ENCODE peak calls at places on chromosomes 4 and X, in ten cellular contexts. K, U, L, C, Z, W, B, R, G and I are unnamed samples.

GRCh38 chr4:26692014-26692726 is 108.3 kb downstream of the TBC1D19 start:
- DNase-seq in L (no peak), Z (no peak), R (no peak), K (peak; percentile 48), U (no peak), C (no peak), G (no peak), B (peak; percentile 34), W (no peak), I (no peak)

GRCh38 chr4:48692897-48693296 is 87.2 kb downstream of the FRYL start:
- DNase-seq in U (no peak), B (peak; percentile 52), W (peak; percentile 55), R (no peak), G (no peak), Z (no peak), L (no peak), C (no peak), K (no peak), I (no peak)

GRCh38 chrX:97704474-97704873 is 820.8 kb downstream of the RPA4 start:
- DNase-seq in Z (no peak), U (no peak), G (no peak), R (no peak), W (no peak), B (no peak), C (no peak), K (no peak), L (no peak), I (no peak)

GRCh38 chrX:86148024-86148511 is at the start of gene DACH2:
- DNase-seq in W (peak; percentile 81), U (peak; percentile 78), B (peak; percentile 45), R (peak; percentile 78), C (peak; percentile 24), L (peak; percentile 78), G (peak; percentile 59), K (peak; percentile 95), Z (peak; percentile 48), I (no peak)

GRCh38 chr4:133275246-133275645 is 126.2 kb downstream of the PCDH10 start:
- DNase-seq in U (no peak), G (no peak), B (no peak), K (peak; percentile 89), W (peak; percentile 10), Z (no peak), R (no peak), L (no peak), C (no peak), I (no peak)

GRCh38 chr4:98226396-98226795 is 34.8 kb upstream of the RAP1GDS1 start:
- DNase-seq in Z (no peak), W (no peak), U (no peak), G (no peak), R (no peak), K (no peak), B (no peak), C (no peak), L (no peak), I (no peak)

GRCh38 chrX:154602766-154603437 is 16.2 kb downstream of the CTAG1B start:
- DNase-seq in W (no peak), Z (no peak), B (no peak), K (no peak), R (no peak), U (no peak), L (no peak), C (no peak), G (no peak), I (no peak)

GRCh38 chrX:73847991-73848390 is 285.0 kb downstream of the CHIC1 start:
- DNase-seq in C (no peak), W (peak; percentile 2), L (no peak), U (no peak), Z (no peak), R (no peak), G (no peak), K (no peak), B (no peak), I (no peak)

GRCh38 chr4:40216622-40217366 is 20.0 kb downstream of the RHOH start:
- DNase-seq in Z (no peak), R (no peak), B (no peak), L (no peak), K (no peak), U (no peak), C (no peak), G (no peak), W (no peak), I (no peak)

GRCh38 chr4:151324449-151325319 is 721 bp downstream of the SH3D19 start:
- DNase-seq in L (peak; percentile 83), B (peak; percentile 75), R (peak; percentile 48), G (peak; percentile 85), C (no peak), U (peak; percentile 64), Z (no peak), K (peak; percentile 90), W (peak; percentile 23), I (peak; percentile 97)

GRCh38 chrX:40106677-40107290 is 9.0 kb upstream of the BCOR start:
- DNase-seq in U (peak; percentile 49), R (no peak), Z (no peak), L (no peak), G (no peak), K (no peak), B (no peak), C (no peak), W (no peak), I (no peak)

GRCh38 chr4:56183344-56183959 is 203.8 kb downstream of the AASDH start:
- DNase-seq in W (no peak), U (no peak), G (no peak), R (no peak), B (no peak), L (no peak), K (peak; percentile 49), Z (no peak), C (no peak), I (no peak)

GRCh38 chr4:57043304-57044251 is 64.9 kb downstream of the POLR2B start:
- DNase-seq in K (no peak), G (no peak), R (no peak), B (peak; percentile 90), C (no peak), L (no peak), U (no peak), Z (no peak), W (peak; percentile 79), I (no peak)

GRCh38 chr4:21885241-21885640 is 63.3 kb downstream of the KCNIP4 start:
- DNase-seq in R (no peak), K (no peak), U (no peak), Z (no peak), B (peak; percentile 69), G (no peak), C (no peak), L (no peak), W (peak; percentile 87), I (no peak)

GRCh38 chr4:138938371-138938699 is 77.2 kb upstream of the NOCT start:
- DNase-seq in Z (no peak), L (no peak), C (peak; percentile 32), W (peak; percentile 79), B (peak; percentile 54), R (no peak), G (no peak), K (no peak), U (peak; percentile 42), I (no peak)

GRCh38 chrX:96424007-96424406 is 260.6 kb upstream of the DIAPH2 start:
- DNase-seq in U (no peak), L (no peak), B (no peak), G (no peak), K (no peak), Z (no peak), C (no peak), R (no peak), W (peak; percentile 60), I (no peak)

GRCh38 chr4:35175487-35175886 is 1068.8 kb downstream of the ARAP2 start:
- DNase-seq in K (no peak), W (no peak), G (no peak), R (no peak), U (no peak), Z (no peak), L (no peak), C (no peak), B (no peak), I (no peak)

DNA sequence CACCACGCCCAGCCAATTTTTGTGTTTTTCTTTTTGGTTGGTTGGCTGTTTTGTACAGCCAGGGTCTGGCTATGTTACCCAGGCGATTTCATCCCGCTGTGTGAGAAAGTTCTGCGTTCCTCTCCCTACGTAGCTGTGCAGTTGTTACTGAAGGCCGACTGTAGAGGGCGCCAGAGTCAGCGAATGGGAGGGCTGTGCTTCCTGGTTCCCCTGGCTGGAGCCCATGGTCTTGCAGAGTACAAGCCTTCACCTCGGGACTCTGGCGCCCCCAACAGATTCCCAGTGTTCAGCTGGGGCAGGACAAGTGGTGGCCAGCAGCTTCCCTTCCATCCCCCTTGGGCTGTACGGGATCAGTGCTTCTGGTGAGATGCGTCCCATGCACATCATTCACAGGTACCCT is 5.6 kb upstream of the CT45A1 start:
- DNase-seq in W (no peak), B (no peak), R (no peak), U (peak; percentile 52), C (no peak), L (no peak), Z (no peak), K (peak; percentile 82), G (no peak), I (peak; percentile 36)
- TF ChIP-seq CTCF in W (no peak), B (no peak), R (no peak), U (peak; percentile 56), C (peak; percentile 15), L (peak; percentile 31), Z (peak; percentile 18), K (peak; percentile 59), G (no peak), I (no peak)

GRCh38 chr4:87122252-87122651 is 98.2 kb downstream of the KLHL8 start:
- DNase-seq in B (no peak), G (no peak), R (no peak), K (no peak), W (peak; percentile 63), C (no peak), L (no peak), U (no peak), Z (no peak), I (no peak)
- H3K4me3 ChIP-seq in B (no peak overlapping the region), G (no peak overlapping the region), R (no peak overlapping the region), K (no peak overlapping the region), W (no peak overlapping the region), C (no peak overlapping the region), L (no peak overlapping the region), U (no peak overlapping the region), Z (no peak overlapping the region), I (no peak overlapping the region)

GRCh38 chr4:77619408-77619807 is 13.8 kb downstream of the CXCL13 start:
- DNase-seq in C (no peak), L (no peak), K (no peak), B (no peak), W (peak; percentile 45), Z (no peak), U (no peak), R (peak; percentile 66), G (no peak), I (no peak)
- TF ChIP-seq CTCF in C (no peak), L (no peak), K (no peak), B (no peak), W (no peak), Z (peak; percentile 26), U (no peak), R (no peak), G (no peak), I (no peak)

DNA sequence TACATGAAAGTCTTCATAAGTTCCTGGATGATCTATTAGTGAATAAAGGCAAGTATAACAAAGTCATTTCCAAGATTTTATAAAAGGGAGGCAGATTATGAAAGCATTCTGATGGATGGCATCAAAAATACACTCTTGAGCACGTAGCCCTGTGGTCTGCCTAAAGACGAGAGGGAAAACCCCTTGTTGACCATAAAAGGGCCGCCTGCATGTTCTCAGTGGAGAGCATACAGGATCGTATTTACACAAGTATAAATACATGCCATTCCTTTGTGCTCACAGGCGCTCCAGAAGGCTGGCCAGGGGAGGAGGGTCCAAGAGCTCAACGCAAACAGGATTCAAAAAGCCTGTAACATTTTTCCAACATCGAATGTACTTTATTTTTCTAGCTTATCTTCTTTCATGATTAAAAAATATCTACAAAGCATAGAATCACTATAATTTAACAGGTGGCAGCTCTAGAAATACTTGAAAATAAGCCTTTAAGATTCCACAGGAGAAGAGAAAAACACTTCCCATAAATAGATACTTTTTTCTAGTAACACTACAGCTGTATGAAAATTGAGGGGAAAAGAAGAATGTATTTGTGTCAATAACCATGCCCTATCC is 29.6 kb downstream of the PDGFC start:
- DNase-seq in G (peak; percentile 28), U (no peak), Z (no peak), C (peak; percentile 92), W (peak; percentile 98), R (peak; percentile 79), B (peak; percentile 98), L (no peak), K (peak; percentile 73), I (peak; percentile 89)
- H3K4me3 ChIP-seq in G (no peak overlapping the region), U (peak overlapping the region; percentile 21), Z (peak overlapping the region; percentile 35), C (no peak overlapping the region), W (no peak overlapping the region), R (no peak overlapping the region), B (peak overlapping the region; percentile 25), L (peak overlapping the region; percentile 10), K (no peak overlapping the region), I (no peak overlapping the region)